ENCODE peak calls at places on chromosomes 6 and 20, in four cellular contexts. N, R, W and T are unnamed samples.

GRCh38 chr20:48057739-48058138 is 272.5 kb upstream of the SULF2 start:
- DNase-seq in N (no peak), R (no peak), W (no peak), T (no peak)

GRCh38 chr6:143100429-143100828 is 39.7 kb downstream of the AIG1 start:
- DNase-seq in N (no peak), R (no peak), W (no peak), T (no peak)

GRCh38 chr6:124962617-124963415 is 579 bp downstream of the RNF217 start:
- DNase-seq in N (no peak), R (peak), W (no peak), T (peak)

GRCh38 chr6:139939189-139939979 is 564.9 kb upstream of the CITED2 start:
- DNase-seq in N (no peak), R (no peak), W (no peak), T (peak)

GRCh38 chr6:128494440-128494839 is 26.0 kb downstream of the PTPRK start:
- DNase-seq in N (no peak), R (peak), W (no peak), T (no peak)

GRCh38 chr6:23414204-23414501 is 711.9 kb upstream of the NRSN1 start:
- DNase-seq in N (peak), R (no peak), W (no peak), T (peak)

GRCh38 chr20:36919715-36920333 is 31.7 kb downstream of the SAMHD1 start:
- DNase-seq in N (peak), R (no peak), W (no peak), T (peak)

GRCh38 chr20:25341716-25342680 is 48.6 kb downstream of the ABHD12 start:
- DNase-seq in N (no peak), R (no peak), W (no peak), T (no peak)

GRCh38 chr6:127520061-127520460 is 926 bp upstream of the MTCL3 start:
- DNase-seq in N (no peak), R (no peak), W (no peak), T (no peak)

GRCh38 chr6:21479140-21479539 is 114.4 kb upstream of the SOX4 start:
- DNase-seq in N (no peak), R (peak), W (no peak), T (no peak)

GRCh38 chr20:22583773-22584629 is at the start of gene FOXA2:
- DNase-seq in N (no peak), R (no peak), W (no peak), T (no peak)